ENCODE peak calls at places on chromosome 1, in six cellular contexts. One of them, this sample, is unnamed.

GRCh38 chr1:215104283-215104682 is 21.7 kb downstream of the KCNK2 start:
- DNase-seq in retinal pigment epithelial cell: no peak
- DNase-seq in brain microvascular endothelial cell: no peak
- DNase-seq in tibial artery: no peak
- DNase-seq in epithelial cell of esophagus: peak
- DNase-seq in mammary epithelial cell: peak
- DNase-seq in this sample: no peak

GRCh38 chr1:198780376-198780775 is 141.5 kb downstream of the PTPRC start:
- DNase-seq in retinal pigment epithelial cell: no peak
- DNase-seq in brain microvascular endothelial cell: no peak
- DNase-seq in tibial artery: no peak
- DNase-seq in epithelial cell of esophagus: no peak
- DNase-seq in mammary epithelial cell: no peak
- DNase-seq in this sample: no peak

GRCh38 chr1:107419003-107419402 is 278.2 kb downstream of the NTNG1 start:
- DNase-seq in retinal pigment epithelial cell: no peak
- DNase-seq in brain microvascular endothelial cell: no peak
- DNase-seq in tibial artery: no peak
- DNase-seq in epithelial cell of esophagus: no peak
- DNase-seq in mammary epithelial cell: no peak
- DNase-seq in this sample: no peak

GRCh38 chr1:103058393-103058792 is 49.9 kb downstream of the COL11A1 start:
- DNase-seq in retinal pigment epithelial cell: no peak
- DNase-seq in brain microvascular endothelial cell: no peak
- DNase-seq in tibial artery: no peak
- DNase-seq in epithelial cell of esophagus: no peak
- DNase-seq in mammary epithelial cell: no peak
- DNase-seq in this sample: no peak

GRCh38 chr1:221336141-221336540 is 405.7 kb downstream of the DUSP10 start:
- DNase-seq in retinal pigment epithelial cell: no peak
- DNase-seq in brain microvascular endothelial cell: no peak
- DNase-seq in tibial artery: no peak
- DNase-seq in epithelial cell of esophagus: no peak
- DNase-seq in mammary epithelial cell: no peak
- DNase-seq in this sample: no peak

GRCh38 chr1:169289016-169289415 is 78.6 kb downstream of the NME7 start:
- DNase-seq in retinal pigment epithelial cell: no peak
- DNase-seq in brain microvascular endothelial cell: no peak
- DNase-seq in tibial artery: no peak
- DNase-seq in epithelial cell of esophagus: peak
- DNase-seq in mammary epithelial cell: no peak
- DNase-seq in this sample: no peak

GRCh38 chr1:185786524-185786923 is 52.3 kb downstream of the HMCN1 start:
- DNase-seq in retinal pigment epithelial cell: no peak
- DNase-seq in brain microvascular endothelial cell: no peak
- DNase-seq in tibial artery: no peak
- DNase-seq in epithelial cell of esophagus: no peak
- DNase-seq in mammary epithelial cell: no peak
- DNase-seq in this sample: no peak

GRCh38 chr1:66606359-66607142 is 72.6 kb downstream of the SGIP1 start:
- DNase-seq in retinal pigment epithelial cell: peak
- DNase-seq in brain microvascular endothelial cell: no peak
- DNase-seq in tibial artery: no peak
- DNase-seq in epithelial cell of esophagus: no peak
- DNase-seq in mammary epithelial cell: no peak
- DNase-seq in this sample: no peak

GRCh38 chr1:9760824-9761223 is 62.9 kb downstream of the CLSTN1 start:
- DNase-seq in retinal pigment epithelial cell: no peak
- DNase-seq in brain microvascular endothelial cell: no peak
- DNase-seq in tibial artery: no peak
- DNase-seq in epithelial cell of esophagus: no peak
- DNase-seq in mammary epithelial cell: no peak
- DNase-seq in this sample: no peak

GRCh38 chr1:54118704-54119103 is 34.1 kb downstream of the CDCP2 start:
- DNase-seq in retinal pigment epithelial cell: no peak
- DNase-seq in brain microvascular endothelial cell: peak
- DNase-seq in tibial artery: no peak
- DNase-seq in epithelial cell of esophagus: peak
- DNase-seq in mammary epithelial cell: no peak
- DNase-seq in this sample: no peak

DNA sequence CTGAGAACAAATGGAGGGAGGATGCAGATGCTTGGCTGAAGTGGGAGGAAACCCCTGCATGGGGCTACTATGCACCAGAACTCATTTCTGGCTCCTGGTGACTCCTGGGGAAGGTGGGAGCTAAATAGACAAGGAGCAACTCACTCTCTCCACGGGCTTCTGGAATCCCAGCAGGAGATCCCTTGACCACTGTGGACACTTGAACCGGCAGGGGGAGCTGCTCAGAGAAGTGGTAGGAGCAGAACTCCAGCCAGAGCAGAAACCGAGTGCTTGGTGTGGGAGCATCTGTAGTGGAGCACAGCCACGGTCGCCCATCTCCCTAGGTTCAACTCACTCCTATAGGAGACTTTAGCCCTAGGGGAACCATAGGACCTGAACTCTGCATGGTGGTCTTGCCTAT is 205.6 kb upstream of the GJB5 start:
- DNase-seq in retinal pigment epithelial cell: no peak
- DNase-seq in brain microvascular endothelial cell: no peak
- DNase-seq in tibial artery: no peak
- DNase-seq in epithelial cell of esophagus: peak
- DNase-seq in mammary epithelial cell: peak
- DNase-seq in this sample: no peak
- TF ChIP-seq CTCF in retinal pigment epithelial cell: no peak
- TF ChIP-seq CTCF in brain microvascular endothelial cell: no peak
- TF ChIP-seq CTCF in tibial artery: no peak
- TF ChIP-seq CTCF in epithelial cell of esophagus: no peak
- TF ChIP-seq CTCF in mammary epithelial cell: peak
- TF ChIP-seq CTCF in this sample: peak

GRCh38 chr1:82451191-82451590 is 650.5 kb downstream of the ADGRL2 start:
- DNase-seq in retinal pigment epithelial cell: no peak
- DNase-seq in brain microvascular endothelial cell: no peak
- DNase-seq in tibial artery: no peak
- DNase-seq in epithelial cell of esophagus: no peak
- DNase-seq in mammary epithelial cell: no peak
- DNase-seq in this sample: no peak
- H3K4me3 ChIP-seq in retinal pigment epithelial cell: no peak
- H3K4me3 ChIP-seq in brain microvascular endothelial cell: no peak
- H3K4me3 ChIP-seq in tibial artery: no peak
- H3K4me3 ChIP-seq in epithelial cell of esophagus: no peak
- H3K4me3 ChIP-seq in mammary epithelial cell: no peak
- H3K4me3 ChIP-seq in this sample: no peak

GRCh38 chr1:165545974-165546373 is 2.2 kb downstream of the LRRC52 start:
- DNase-seq in retinal pigment epithelial cell: no peak
- DNase-seq in brain microvascular endothelial cell: no peak
- DNase-seq in tibial artery: no peak
- DNase-seq in epithelial cell of esophagus: no peak
- DNase-seq in mammary epithelial cell: no peak
- DNase-seq in this sample: no peak

GRCh38 chr1:165542647-165543046 is 1.2 kb upstream of the LRRC52 start:
- DNase-seq in retinal pigment epithelial cell: peak
- DNase-seq in brain microvascular endothelial cell: no peak
- DNase-seq in tibial artery: no peak
- DNase-seq in epithelial cell of esophagus: no peak
- DNase-seq in mammary epithelial cell: no peak
- DNase-seq in this sample: no peak

GRCh38 chr1:165544996-165545395 is 1.2 kb downstream of the LRRC52 start:
- DNase-seq in retinal pigment epithelial cell: no peak
- DNase-seq in brain microvascular endothelial cell: no peak
- DNase-seq in tibial artery: no peak
- DNase-seq in epithelial cell of esophagus: no peak
- DNase-seq in mammary epithelial cell: no peak
- DNase-seq in this sample: no peak

GRCh38 chr1:165542015-165542631 is 1.7 kb upstream of the LRRC52 start:
- DNase-seq in retinal pigment epithelial cell: no peak
- DNase-seq in brain microvascular endothelial cell: no peak
- DNase-seq in tibial artery: no peak
- DNase-seq in epithelial cell of esophagus: no peak
- DNase-seq in mammary epithelial cell: no peak
- DNase-seq in this sample: no peak

DNA sequence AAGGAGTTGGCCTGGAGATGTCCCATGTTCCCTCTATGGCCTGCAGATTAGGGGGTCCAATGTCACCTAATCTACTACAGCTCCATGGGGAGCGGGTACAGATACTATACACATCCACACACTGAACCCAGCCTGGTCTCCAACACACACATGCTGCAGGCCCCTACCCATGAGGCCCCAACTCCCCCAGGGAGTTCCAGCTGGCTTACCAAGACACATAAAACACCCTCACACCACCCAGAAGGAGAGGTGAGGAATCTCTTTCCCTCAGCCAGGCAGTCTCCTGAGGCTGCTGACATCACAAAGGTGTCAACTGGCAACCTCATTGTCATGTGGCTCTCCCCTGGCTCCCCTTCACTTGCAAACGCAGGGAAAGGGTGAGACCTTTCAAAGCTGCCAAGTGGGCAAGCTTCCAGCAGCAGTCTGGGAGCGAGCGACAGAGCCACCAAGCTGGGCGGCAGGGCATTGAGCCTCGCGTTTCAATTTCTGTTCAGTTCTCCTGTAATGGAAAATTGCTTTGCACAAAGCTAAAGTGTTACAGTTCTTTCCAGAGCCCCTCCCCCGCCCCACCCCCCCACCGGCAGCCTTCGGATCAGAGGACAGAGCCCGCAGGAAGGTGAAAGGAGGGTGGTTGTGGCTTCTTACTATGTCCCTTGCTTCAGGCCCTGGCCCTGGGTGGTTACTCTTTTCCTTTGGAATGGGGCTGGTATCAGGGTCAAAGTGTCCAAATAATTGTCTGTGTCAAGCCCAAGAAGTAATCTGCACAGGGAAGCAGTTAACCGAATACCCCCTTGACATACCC is at the start of gene LRRC52:
- DNase-seq in retinal pigment epithelial cell: peak
- DNase-seq in brain microvascular endothelial cell: no peak
- DNase-seq in tibial artery: peak
- DNase-seq in epithelial cell of esophagus: no peak
- DNase-seq in mammary epithelial cell: no peak
- DNase-seq in this sample: no peak
- TF ChIP-seq CTCF in retinal pigment epithelial cell: no peak
- TF ChIP-seq CTCF in brain microvascular endothelial cell: no peak
- TF ChIP-seq CTCF in tibial artery: no peak
- TF ChIP-seq CTCF in epithelial cell of esophagus: no peak
- TF ChIP-seq CTCF in mammary epithelial cell: no peak
- TF ChIP-seq CTCF in this sample: no peak

GRCh38 chr1:190478193-190479007 is 736 bp upstream of the BRINP3 start:
- DNase-seq in retinal pigment epithelial cell: no peak
- DNase-seq in brain microvascular endothelial cell: no peak
- DNase-seq in tibial artery: no peak
- DNase-seq in epithelial cell of esophagus: peak
- DNase-seq in mammary epithelial cell: peak
- DNase-seq in this sample: no peak

GRCh38 chr1:190474010-190474409 is 3.7 kb downstream of the BRINP3 start:
- DNase-seq in retinal pigment epithelial cell: no peak
- DNase-seq in brain microvascular endothelial cell: no peak
- DNase-seq in tibial artery: no peak
- DNase-seq in epithelial cell of esophagus: no peak
- DNase-seq in mammary epithelial cell: no peak
- DNase-seq in this sample: no peak

GRCh38 chr1:190477687-190478192 is at the start of gene BRINP3:
- DNase-seq in retinal pigment epithelial cell: no peak
- DNase-seq in brain microvascular endothelial cell: no peak
- DNase-seq in tibial artery: no peak
- DNase-seq in epithelial cell of esophagus: no peak
- DNase-seq in mammary epithelial cell: no peak
- DNase-seq in this sample: no peak

GRCh38 chr1:190474587-190475305 is 2.9 kb downstream of the BRINP3 start:
- DNase-seq in retinal pigment epithelial cell: no peak
- DNase-seq in brain microvascular endothelial cell: no peak
- DNase-seq in tibial artery: no peak
- DNase-seq in epithelial cell of esophagus: no peak
- DNase-seq in mammary epithelial cell: no peak
- DNase-seq in this sample: no peak

DNA sequence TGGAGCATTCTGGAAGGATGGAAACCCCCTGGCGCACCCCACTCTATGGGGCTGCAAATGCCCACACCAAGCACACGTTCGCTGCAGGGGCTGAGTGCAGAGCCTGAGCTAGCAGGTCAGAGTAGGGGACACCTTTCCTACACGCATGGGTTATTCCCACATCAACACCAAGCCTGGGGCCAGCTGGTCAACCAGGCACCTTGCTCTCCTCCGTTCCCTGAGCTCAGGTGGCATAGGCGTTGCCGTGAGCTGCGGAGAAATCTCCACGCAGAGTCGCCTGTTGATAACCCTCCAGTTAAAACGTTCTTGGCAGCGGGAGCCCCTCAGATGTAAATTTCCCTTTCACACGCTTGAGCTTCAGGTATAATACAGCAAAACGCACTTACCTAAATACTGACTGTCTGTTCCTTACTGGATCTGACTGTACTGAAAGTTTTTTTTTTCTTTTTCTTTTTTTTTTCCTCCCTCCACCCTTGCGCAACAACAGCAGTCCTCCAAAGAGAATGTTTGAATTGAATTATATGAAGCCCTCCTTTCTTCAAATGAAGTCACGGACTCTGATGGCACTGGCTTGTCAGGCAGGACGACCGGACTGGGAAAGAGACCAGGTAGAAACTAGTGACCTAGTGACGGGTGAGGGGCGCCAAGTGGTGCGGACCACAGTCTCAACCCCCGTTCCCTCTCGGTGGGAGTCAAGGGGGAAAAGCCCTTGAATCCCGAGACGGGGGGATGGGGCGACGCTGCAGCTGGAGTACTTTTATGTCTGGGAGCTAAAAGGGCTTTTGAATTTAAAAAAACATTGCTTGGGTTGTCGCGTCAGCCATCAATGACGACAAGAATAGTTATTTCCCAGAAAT is 2.0 kb downstream of the BRINP3 start:
- DNase-seq in retinal pigment epithelial cell: no peak
- DNase-seq in brain microvascular endothelial cell: no peak
- DNase-seq in tibial artery: no peak
- DNase-seq in epithelial cell of esophagus: no peak
- DNase-seq in mammary epithelial cell: no peak
- DNase-seq in this sample: no peak
- H3K4me3 ChIP-seq in retinal pigment epithelial cell: peak
- H3K4me3 ChIP-seq in brain microvascular endothelial cell: peak
- H3K4me3 ChIP-seq in tibial artery: no peak
- H3K4me3 ChIP-seq in epithelial cell of esophagus: no peak
- H3K4me3 ChIP-seq in mammary epithelial cell: no peak
- H3K4me3 ChIP-seq in this sample: no peak